ENCODE peak calls at places on chromosomes 11 and 22, in six cellular contexts. O, D, C, B, P and U are unnamed samples.

GRCh38 chr11:11396290-11397042 is 43.4 kb upstream of the CSNK2A3 start:
- DNase-seq in O (no peak), D (no peak), C (no peak), B (no peak), P (no peak), U (no peak)

GRCh38 chr11:19441752-19442553 is 201.2 kb upstream of the E2F8 start:
- DNase-seq in O (peak; percentile 75), D (peak; percentile 49), C (no peak), B (peak; percentile 66), P (peak; percentile 95), U (no peak)

GRCh38 chr11:129815596-129816461 is at the start of gene TMEM45B:
- DNase-seq in O (no peak), D (no peak), C (peak; percentile 56), B (no peak), P (peak; percentile 66), U (peak; percentile 67)

GRCh38 chr22:29208879-29209623 is 3.4 kb downstream of the EMID1 start:
- DNase-seq in O (no peak), D (peak; percentile 30), C (no peak), B (no peak), P (no peak), U (no peak)

GRCh38 chr22:46769191-46769675 is 6.8 kb downstream of the TBC1D22A start:
- DNase-seq in O (no peak), D (peak; percentile 70), C (no peak), B (no peak), P (no peak), U (no peak)

GRCh38 chr11:131914299-131914902 is 544.0 kb downstream of the NTM start:
- DNase-seq in O (no peak), D (no peak), C (no peak), B (no peak), P (peak; percentile 20), U (no peak)

GRCh38 chr11:9025101-9025850 is 21.5 kb upstream of the NRIP3 start:
- DNase-seq in O (no peak), D (no peak), C (no peak), B (no peak), P (no peak), U (no peak)

GRCh38 chr11:70834277-70834940 is 418.0 kb downstream of the SHANK2 start:
- DNase-seq in O (no peak), D (no peak), C (no peak), B (no peak), P (no peak), U (peak; percentile 76)

GRCh38 chr11:61061081-61061826 is 41.0 kb upstream of the CD5 start:
- DNase-seq in O (peak; percentile 81), D (peak; percentile 75), C (no peak), B (peak; percentile 6), P (peak; percentile 81), U (no peak)

GRCh38 chr11:43927070-43927469 is 15.4 kb upstream of the C11orf96 start:
- DNase-seq in O (no peak), D (no peak), C (no peak), B (no peak), P (no peak), U (no peak)

GRCh38 chr11:60942970-60943565 is 8.9 kb downstream of the SLC15A3 start:
- DNase-seq in O (no peak), D (no peak), C (no peak), B (no peak), P (peak; percentile 75), U (no peak)

GRCh38 chr11:113398669-113399430 is 11.3 kb downstream of the ANKK1 start:
- DNase-seq in O (no peak), D (no peak), C (no peak), B (no peak), P (no peak), U (no peak)

GRCh38 chr22:26684173-26684572 is 26.8 kb downstream of the MIAT start:
- DNase-seq in O (no peak), D (no peak), C (no peak), B (no peak), P (no peak), U (no peak)
- TF ChIP-seq EZH2phosphoT487 in O (no peak), D (no peak), C (no peak), B (no peak), P (no peak), U (no peak)

GRCh38 chr22:36360871-36361383 is 26.8 kb downstream of the MYH9 start:
- DNase-seq in O (no peak), D (no peak), C (no peak), B (no peak), P (no peak), U (peak; percentile 56)
- TF ChIP-seq EZH2phosphoT487 in O (no peak), D (no peak), C (no peak), B (no peak), P (no peak), U (no peak)

GRCh38 chr11:66509131-66509561 is 1.3 kb upstream of the BBS1 start:
- DNase-seq in O (no peak), D (no peak), C (no peak), B (no peak), P (no peak), U (no peak)
- TF ChIP-seq EZH2phosphoT487 in O (no peak), D (no peak), C (no peak), B (no peak), P (no peak), U (no peak)

GRCh38 chr11:695606-696381 is at the start of gene TMEM80:
- DNase-seq in O (peak; percentile 99), D (peak; percentile 99), C (peak; percentile 100), B (peak; percentile 96), P (peak; percentile 98), U (peak; percentile 100)

GRCh38 chr11:697811-698311 is 2.2 kb downstream of the TMEM80 start:
- DNase-seq in O (no peak), D (no peak), C (no peak), B (no peak), P (peak; percentile 48), U (no peak)

GRCh38 chr11:698493-699115 is 3.0 kb downstream of the TMEM80 start:
- DNase-seq in O (no peak), D (no peak), C (no peak), B (no peak), P (no peak), U (no peak)

GRCh38 chr11:695332-695605 is 247 bp upstream of the DEAF1 start:
- DNase-seq in O (no peak), D (no peak), C (no peak), B (no peak), P (no peak), U (no peak)

DNA sequence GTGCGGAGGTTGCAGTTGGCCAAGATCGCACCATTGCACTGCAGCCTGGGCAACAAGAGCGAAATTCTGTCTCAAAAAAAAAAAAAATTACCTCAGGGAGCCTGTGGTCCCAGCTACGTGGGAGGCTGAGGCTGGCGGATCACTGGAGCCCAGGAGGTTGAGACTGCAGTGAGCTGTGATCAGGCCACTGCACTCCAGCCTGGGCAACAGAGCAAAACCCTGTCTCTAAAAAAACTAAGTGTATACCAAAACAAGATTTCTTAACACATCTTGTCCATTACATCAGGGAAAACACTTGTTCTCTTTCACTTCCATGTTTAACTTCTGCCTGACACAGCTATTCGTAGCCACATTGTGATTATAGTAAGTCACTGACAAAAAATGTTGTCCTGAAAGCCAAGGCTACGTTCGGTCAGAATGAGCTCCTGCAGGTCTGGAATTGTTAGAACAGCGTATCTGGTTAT is 1.4 kb downstream of the TMEM80 start:
- DNase-seq in O (no peak), D (peak; percentile 56), C (no peak), B (no peak), P (peak; percentile 42), U (no peak)
- TF ChIP-seq EZH2phosphoT487 in O (no peak), D (no peak), C (no peak), B (no peak), P (no peak), U (no peak)

GRCh38 chr11:76628408-76628947 is 42.1 kb downstream of the LRRC32 start:
- DNase-seq in O (no peak), D (no peak), C (no peak), B (no peak), P (no peak), U (no peak)
- TF ChIP-seq EZH2phosphoT487 in O (no peak), D (no peak), C (no peak), B (no peak), P (no peak), U (no peak)

DNA sequence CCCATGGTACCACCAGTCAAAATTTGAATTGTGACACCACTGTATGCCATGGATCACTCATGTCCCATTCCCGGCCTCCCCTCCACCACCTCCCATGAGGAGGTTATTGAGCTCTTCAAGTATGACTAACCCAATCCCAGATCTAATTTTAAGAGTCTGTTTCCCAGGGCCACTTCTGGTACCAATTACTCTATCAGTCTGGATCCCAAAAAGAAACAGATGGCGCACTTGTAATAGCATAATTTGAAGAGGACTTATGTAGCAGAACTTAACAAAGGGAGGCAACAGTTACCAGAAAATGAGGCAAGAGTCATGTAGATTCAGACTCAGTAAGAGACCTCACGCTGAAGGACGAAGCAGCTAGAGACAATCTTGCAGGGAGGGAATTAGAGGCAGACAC is 47.0 kb downstream of the DDX6 start:
- DNase-seq in O (no peak), D (no peak), C (no peak), B (no peak), P (no peak), U (no peak)
- TF ChIP-seq EZH2phosphoT487 in O (no peak), D (no peak), C (no peak), B (no peak), P (no peak), U (no peak)

GRCh38 chr11:16598906-16599305 is 139.5 kb upstream of the C11orf58 start:
- DNase-seq in O (no peak), D (no peak), C (no peak), B (no peak), P (no peak), U (no peak)
- TF ChIP-seq EZH2phosphoT487 in O (no peak), D (no peak), C (no peak), B (no peak), P (no peak), U (no peak)

GRCh38 chr11:47986742-47987141 is 6.4 kb downstream of the PTPRJ start:
- DNase-seq in O (no peak), D (no peak), C (no peak), B (peak; percentile 79), P (peak; percentile 73), U (no peak)
- TF ChIP-seq EZH2phosphoT487 in O (no peak), D (no peak), C (no peak), B (no peak), P (no peak), U (no peak)

DNA sequence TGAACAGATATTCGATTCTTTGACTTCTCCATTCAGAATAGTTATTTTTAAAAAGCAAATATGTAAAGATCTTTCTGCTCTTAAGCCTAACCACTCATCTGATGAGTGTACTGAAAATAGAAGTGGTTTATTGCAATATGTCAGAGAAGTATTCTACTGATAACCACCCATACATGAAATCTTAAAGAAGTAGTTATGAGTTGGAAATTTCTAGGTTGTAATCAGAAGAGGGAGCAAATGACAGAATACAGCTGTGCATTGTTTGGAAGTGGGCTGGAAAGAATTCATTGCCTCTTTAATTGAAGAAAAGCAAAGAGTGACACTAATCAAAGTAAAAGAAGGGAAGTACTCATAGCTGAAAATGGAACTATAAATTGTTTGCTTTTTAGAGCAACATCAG is 39.4 kb downstream of the FDX1 start:
- DNase-seq in O (no peak), D (no peak), C (no peak), B (no peak), P (no peak), U (no peak)
- TF ChIP-seq EZH2phosphoT487 in O (no peak), D (no peak), C (no peak), B (no peak), P (no peak), U (no peak)